ENCODE peak calls at places on chromosome 17, in ten cellular contexts. One of them, this sample, is unnamed. For H3K36me3, the result is how much of the 10 kb centered on the place peaks cover.

GRCh38 chr17:77546772-77547201 is 406.0 kb downstream of the SEC14L1 start:
- DNase-seq in BJ: no peak
- DNase-seq in fibroblast of lung: peak
- DNase-seq in A673: peak
- DNase-seq in mucosa of descending colon: peak
- DNase-seq in heart left ventricle: no peak
- DNase-seq in HCT116: no peak
- DNase-seq in neuronal stem cell: no peak
- DNase-seq in body of pancreas: no peak
- DNase-seq in colonic mucosa: peak
- DNase-seq in this sample: no peak

GRCh38 chr17:2551928-2552327 is 40.2 kb upstream of the METTL16 start:
- DNase-seq in body of pancreas: no peak
- DNase-seq in HCT116: no peak
- DNase-seq in fibroblast of lung: no peak
- DNase-seq in heart left ventricle: no peak
- DNase-seq in BJ: no peak
- DNase-seq in neuronal stem cell: peak
- DNase-seq in colonic mucosa: no peak
- DNase-seq in A673: peak
- DNase-seq in mucosa of descending colon: no peak
- DNase-seq in this sample: no peak

GRCh38 chr17:80124351-80124981 is 22.5 kb downstream of the EIF4A3 start:
- DNase-seq in mucosa of descending colon: no peak
- DNase-seq in neuronal stem cell: peak
- DNase-seq in fibroblast of lung: peak
- DNase-seq in colonic mucosa: no peak
- DNase-seq in BJ: no peak
- DNase-seq in HCT116: peak
- DNase-seq in body of pancreas: peak
- DNase-seq in A673: no peak
- DNase-seq in heart left ventricle: no peak
- DNase-seq in this sample: peak

GRCh38 chr17:29909604-29910003 is 20.4 kb downstream of the SSH2 start:
- DNase-seq in heart left ventricle: no peak
- DNase-seq in BJ: no peak
- DNase-seq in mucosa of descending colon: no peak
- DNase-seq in neuronal stem cell: no peak
- DNase-seq in body of pancreas: no peak
- DNase-seq in HCT116: no peak
- DNase-seq in colonic mucosa: no peak
- DNase-seq in fibroblast of lung: peak
- DNase-seq in A673: no peak
- DNase-seq in this sample: no peak

GRCh38 chr17:81712468-81713003 is 452 bp downstream of the SLC25A10 start:
- DNase-seq in body of pancreas: peak
- DNase-seq in fibroblast of lung: no peak
- DNase-seq in HCT116: no peak
- DNase-seq in mucosa of descending colon: no peak
- DNase-seq in colonic mucosa: peak
- DNase-seq in A673: no peak
- DNase-seq in BJ: no peak
- DNase-seq in neuronal stem cell: no peak
- DNase-seq in heart left ventricle: no peak
- DNase-seq in this sample: peak

GRCh38 chr17:40561294-40561870 is 3.9 kb downstream of the CCR7 start:
- DNase-seq in body of pancreas: no peak
- DNase-seq in A673: no peak
- DNase-seq in neuronal stem cell: no peak
- DNase-seq in BJ: no peak
- DNase-seq in colonic mucosa: no peak
- DNase-seq in fibroblast of lung: no peak
- DNase-seq in HCT116: no peak
- DNase-seq in heart left ventricle: no peak
- DNase-seq in mucosa of descending colon: no peak
- DNase-seq in this sample: peak

GRCh38 chr17:72143245-72143644 is 22.4 kb downstream of the SOX9 start:
- DNase-seq in body of pancreas: no peak
- DNase-seq in fibroblast of lung: no peak
- DNase-seq in A673: no peak
- DNase-seq in colonic mucosa: peak
- DNase-seq in HCT116: no peak
- DNase-seq in mucosa of descending colon: no peak
- DNase-seq in heart left ventricle: no peak
- DNase-seq in neuronal stem cell: no peak
- DNase-seq in BJ: no peak
- DNase-seq in this sample: no peak

GRCh38 chr17:44768505-44769142 is 9.8 kb downstream of the ADAM11 start:
- DNase-seq in body of pancreas: no peak
- DNase-seq in neuronal stem cell: no peak
- DNase-seq in fibroblast of lung: no peak
- DNase-seq in HCT116: no peak
- DNase-seq in colonic mucosa: no peak
- DNase-seq in heart left ventricle: no peak
- DNase-seq in A673: no peak
- DNase-seq in mucosa of descending colon: no peak
- DNase-seq in BJ: no peak
- DNase-seq in this sample: no peak

GRCh38 chr17:76124582-76125390 is 16.3 kb downstream of the FOXJ1 start:
- DNase-seq in neuronal stem cell: no peak
- DNase-seq in A673: peak
- DNase-seq in heart left ventricle: no peak
- DNase-seq in HCT116: no peak
- DNase-seq in fibroblast of lung: no peak
- DNase-seq in body of pancreas: no peak
- DNase-seq in BJ: no peak
- DNase-seq in colonic mucosa: no peak
- DNase-seq in mucosa of descending colon: no peak
- DNase-seq in this sample: no peak

GRCh38 chr17:33292981-33293867 is at the start of gene ASIC2:
- DNase-seq in fibroblast of lung: peak
- DNase-seq in colonic mucosa: peak
- DNase-seq in neuronal stem cell: peak
- DNase-seq in BJ: no peak
- DNase-seq in mucosa of descending colon: peak
- DNase-seq in HCT116: no peak
- DNase-seq in heart left ventricle: no peak
- DNase-seq in A673: peak
- DNase-seq in body of pancreas: no peak
- DNase-seq in this sample: no peak

GRCh38 chr17:44758414-44759095 is at the start of gene ADAM11:
- DNase-seq in fibroblast of lung: no peak
- DNase-seq in colonic mucosa: no peak
- DNase-seq in HCT116: no peak
- DNase-seq in neuronal stem cell: no peak
- DNase-seq in BJ: no peak
- DNase-seq in heart left ventricle: no peak
- DNase-seq in body of pancreas: no peak
- DNase-seq in mucosa of descending colon: no peak
- DNase-seq in A673: no peak
- DNase-seq in this sample: no peak

GRCh38 chr17:44315760-44316731 is 7.6 kb downstream of the RUNDC3A start:
- DNase-seq in body of pancreas: no peak
- DNase-seq in A673: no peak
- DNase-seq in HCT116: no peak
- DNase-seq in heart left ventricle: no peak
- DNase-seq in colonic mucosa: no peak
- DNase-seq in mucosa of descending colon: no peak
- DNase-seq in fibroblast of lung: no peak
- DNase-seq in neuronal stem cell: no peak
- DNase-seq in BJ: no peak
- DNase-seq in this sample: no peak

GRCh38 chr17:17913695-17914332 is 58.4 kb downstream of the TOM1L2 start:
- DNase-seq in A673: peak
- DNase-seq in neuronal stem cell: no peak
- DNase-seq in colonic mucosa: peak
- DNase-seq in heart left ventricle: peak
- DNase-seq in HCT116: peak
- DNase-seq in BJ: peak
- DNase-seq in body of pancreas: peak
- DNase-seq in fibroblast of lung: peak
- DNase-seq in mucosa of descending colon: peak
- DNase-seq in this sample: peak

DNA sequence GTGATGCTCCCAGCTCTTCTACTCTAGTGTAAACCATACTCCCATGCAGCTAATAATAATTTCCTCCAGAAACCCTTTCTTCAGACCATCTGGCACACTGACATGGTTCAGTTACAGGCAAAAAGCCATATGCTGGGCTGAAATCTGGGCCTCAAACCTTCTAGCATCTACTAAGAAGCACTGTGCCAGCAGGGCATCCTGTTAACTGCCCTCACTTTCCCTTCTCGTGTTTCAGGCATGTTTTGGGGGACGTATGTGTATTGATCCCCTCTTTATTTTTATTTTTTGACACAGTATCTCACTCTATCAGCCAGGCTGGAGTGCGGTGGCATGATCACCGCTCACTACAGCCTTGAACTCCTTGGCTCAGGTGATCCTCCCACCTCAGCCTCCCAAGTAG is 33.3 kb downstream of the STAT5A start:
- DNase-seq in heart left ventricle: no peak
- DNase-seq in HCT116: no peak
- DNase-seq in mucosa of descending colon: no peak
- DNase-seq in body of pancreas: no peak
- DNase-seq in colonic mucosa: no peak
- DNase-seq in fibroblast of lung: no peak
- DNase-seq in A673: no peak
- DNase-seq in neuronal stem cell: no peak
- DNase-seq in BJ: no peak
- DNase-seq in this sample: no peak
- H3K36me3 ChIP-seq in heart left ventricle: half or more
- H3K36me3 ChIP-seq in HCT116: under half
- H3K36me3 ChIP-seq in mucosa of descending colon: under half
- H3K36me3 ChIP-seq in body of pancreas: under half
- H3K36me3 ChIP-seq in colonic mucosa: under half
- H3K36me3 ChIP-seq in fibroblast of lung: under half
- H3K36me3 ChIP-seq in A673: under half
- H3K36me3 ChIP-seq in neuronal stem cell: under half
- H3K36me3 ChIP-seq in BJ: under half
- H3K36me3 ChIP-seq in this sample: half or more

DNA sequence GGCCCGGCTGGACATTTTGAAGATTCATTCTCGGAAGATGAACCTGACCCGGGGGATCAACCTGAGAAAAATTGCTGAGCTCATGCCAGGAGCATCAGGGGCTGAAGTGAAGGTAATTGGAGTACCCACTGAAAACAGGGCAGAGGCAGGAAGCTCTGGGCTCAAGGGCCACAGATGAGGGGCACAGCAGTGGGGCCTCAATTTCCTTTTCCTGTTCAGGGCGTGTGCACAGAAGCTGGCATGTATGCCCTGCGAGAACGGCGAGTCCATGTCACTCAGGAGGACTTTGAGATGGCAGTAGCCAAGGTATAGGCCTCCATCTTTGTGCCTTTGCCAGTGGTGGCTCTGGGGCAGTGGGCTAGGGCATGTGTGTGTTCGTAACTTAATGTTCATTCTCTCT is 4.0 kb upstream of the FTSJ3 start:
- DNase-seq in heart left ventricle: no peak
- DNase-seq in body of pancreas: no peak
- DNase-seq in fibroblast of lung: no peak
- DNase-seq in colonic mucosa: no peak
- DNase-seq in A673: no peak
- DNase-seq in HCT116: no peak
- DNase-seq in neuronal stem cell: no peak
- DNase-seq in BJ: no peak
- DNase-seq in mucosa of descending colon: no peak
- DNase-seq in this sample: no peak
- H3K36me3 ChIP-seq in heart left ventricle: half or more
- H3K36me3 ChIP-seq in body of pancreas: under half
- H3K36me3 ChIP-seq in fibroblast of lung: under half
- H3K36me3 ChIP-seq in colonic mucosa: under half
- H3K36me3 ChIP-seq in A673: half or more
- H3K36me3 ChIP-seq in HCT116: half or more
- H3K36me3 ChIP-seq in neuronal stem cell: half or more
- H3K36me3 ChIP-seq in BJ: half or more
- H3K36me3 ChIP-seq in mucosa of descending colon: under half
- H3K36me3 ChIP-seq in this sample: half or more

GRCh38 chr17:6161456-6161855 is 91.3 kb downstream of the WSCD1 start:
- DNase-seq in neuronal stem cell: no peak
- DNase-seq in HCT116: no peak
- DNase-seq in mucosa of descending colon: no peak
- DNase-seq in fibroblast of lung: no peak
- DNase-seq in heart left ventricle: no peak
- DNase-seq in colonic mucosa: no peak
- DNase-seq in BJ: no peak
- DNase-seq in A673: no peak
- DNase-seq in body of pancreas: no peak
- DNase-seq in this sample: no peak

GRCh38 chr17:6162892-6163291 is 92.7 kb downstream of the WSCD1 start:
- DNase-seq in neuronal stem cell: no peak
- DNase-seq in heart left ventricle: no peak
- DNase-seq in colonic mucosa: no peak
- DNase-seq in fibroblast of lung: no peak
- DNase-seq in mucosa of descending colon: no peak
- DNase-seq in BJ: no peak
- DNase-seq in HCT116: no peak
- DNase-seq in body of pancreas: no peak
- DNase-seq in A673: no peak
- DNase-seq in this sample: no peak

GRCh38 chr17:6160188-6160555 is 90.0 kb downstream of the WSCD1 start:
- DNase-seq in neuronal stem cell: no peak
- DNase-seq in A673: no peak
- DNase-seq in colonic mucosa: no peak
- DNase-seq in heart left ventricle: no peak
- DNase-seq in body of pancreas: no peak
- DNase-seq in BJ: no peak
- DNase-seq in fibroblast of lung: no peak
- DNase-seq in HCT116: no peak
- DNase-seq in mucosa of descending colon: no peak
- DNase-seq in this sample: no peak

GRCh38 chr17:6163632-6164319 is 93.6 kb downstream of the WSCD1 start:
- DNase-seq in BJ: no peak
- DNase-seq in fibroblast of lung: peak
- DNase-seq in body of pancreas: no peak
- DNase-seq in HCT116: no peak
- DNase-seq in heart left ventricle: no peak
- DNase-seq in A673: peak
- DNase-seq in mucosa of descending colon: no peak
- DNase-seq in colonic mucosa: no peak
- DNase-seq in neuronal stem cell: no peak
- DNase-seq in this sample: no peak

GRCh38 chr17:6162216-6162615 is 92.0 kb downstream of the WSCD1 start:
- DNase-seq in mucosa of descending colon: no peak
- DNase-seq in body of pancreas: no peak
- DNase-seq in colonic mucosa: no peak
- DNase-seq in heart left ventricle: no peak
- DNase-seq in fibroblast of lung: no peak
- DNase-seq in neuronal stem cell: no peak
- DNase-seq in HCT116: no peak
- DNase-seq in A673: no peak
- DNase-seq in BJ: no peak
- DNase-seq in this sample: no peak
- H3K36me3 ChIP-seq in mucosa of descending colon: under half
- H3K36me3 ChIP-seq in body of pancreas: under half
- H3K36me3 ChIP-seq in colonic mucosa: under half
- H3K36me3 ChIP-seq in heart left ventricle: under half
- H3K36me3 ChIP-seq in fibroblast of lung: under half
- H3K36me3 ChIP-seq in neuronal stem cell: under half
- H3K36me3 ChIP-seq in HCT116: under half
- H3K36me3 ChIP-seq in A673: under half
- H3K36me3 ChIP-seq in BJ: under half
- H3K36me3 ChIP-seq in this sample: under half

GRCh38 chr17:7348478-7349242 is 3.3 kb upstream of the KCTD11 start:
- DNase-seq in body of pancreas: no peak
- DNase-seq in neuronal stem cell: no peak
- DNase-seq in fibroblast of lung: peak
- DNase-seq in BJ: no peak
- DNase-seq in HCT116: no peak
- DNase-seq in heart left ventricle: no peak
- DNase-seq in colonic mucosa: no peak
- DNase-seq in A673: no peak
- DNase-seq in mucosa of descending colon: no peak
- DNase-seq in this sample: no peak
- H3K36me3 ChIP-seq in body of pancreas: under half
- H3K36me3 ChIP-seq in neuronal stem cell: under half
- H3K36me3 ChIP-seq in fibroblast of lung: under half
- H3K36me3 ChIP-seq in BJ: under half
- H3K36me3 ChIP-seq in HCT116: under half
- H3K36me3 ChIP-seq in heart left ventricle: under half
- H3K36me3 ChIP-seq in colonic mucosa: under half
- H3K36me3 ChIP-seq in A673: under half
- H3K36me3 ChIP-seq in mucosa of descending colon: under half
- H3K36me3 ChIP-seq in this sample: under half